ENCODE peak calls at places on chromosome 13, in seven cellular contexts. I is endothelial cell of umbilical vein, Z is cardiac muscle cell, J is Peyer's patch, N is heart left ventricle, G is esophagus squamous epithelium, Q is PC-9. E is an unnamed sample.

GRCh38 chr13:103188688-103189326 is 122.6 kb upstream of the SLC10A2 start:
- DNase-seq in I (peak; percentile 5), Z (peak; percentile 48), J (no peak), N (no peak), G (no peak), Q (no peak), E (no peak)

GRCh38 chr13:23796546-23796945 is 92.7 kb downstream of the MIPEP start:
- DNase-seq in I (no peak), Z (no peak), J (no peak), N (no peak), G (no peak), Q (no peak), E (no peak)

GRCh38 chr13:106680796-106681482 is 113.0 kb upstream of the ARGLU1 start:
- DNase-seq in I (peak; percentile 81), Z (no peak), J (no peak), N (peak; percentile 32), G (no peak), Q (no peak), E (no peak)

GRCh38 chr13:52353116-52353718 is 52.8 kb downstream of the THSD1 start:
- DNase-seq in I (no peak), Z (no peak), J (no peak), N (no peak), G (no peak), Q (no peak), E (no peak)

GRCh38 chr13:111239754-111240670 is 80.4 kb upstream of the TEX29 start:
- DNase-seq in I (no peak), Z (no peak), J (no peak), N (no peak), G (no peak), Q (no peak), E (no peak)

GRCh38 chr13:51998723-51999471 is 12.4 kb downstream of the ATP7B start:
- DNase-seq in I (no peak), Z (peak; percentile 37), J (no peak), N (no peak), G (no peak), Q (no peak), E (no peak)

GRCh38 chr13:30388401-30389283 is 33.7 kb upstream of the UBE2L5 start:
- DNase-seq in I (peak; percentile 23), Z (no peak), J (no peak), N (no peak), G (peak; percentile 5), Q (no peak), E (no peak)

GRCh38 chr13:29819157-29819556 is 31.3 kb downstream of the UBL3 start:
- DNase-seq in I (no peak), Z (no peak), J (no peak), N (no peak), G (no peak), Q (no peak), E (no peak)

GRCh38 chr13:46197299-46197975 is 14.3 kb upstream of the LRRC63 start:
- DNase-seq in I (no peak), Z (no peak), J (no peak), N (no peak), G (no peak), Q (no peak), E (no peak)

GRCh38 chr13:42819712-42820111 is 38.3 kb downstream of the FAM216B start:
- DNase-seq in I (no peak), Z (no peak), J (no peak), N (no peak), G (no peak), Q (no peak), E (no peak)

GRCh38 chr13:77767413-77767812 is 69.9 kb downstream of the SLAIN1 start:
- DNase-seq in I (no peak), Z (no peak), J (no peak), N (no peak), G (no peak), Q (no peak), E (no peak)

GRCh38 chr13:99367106-99367616 is 60.0 kb upstream of the GPR183 start:
- DNase-seq in I (no peak), Z (peak; percentile 72), J (no peak), N (peak; percentile 34), G (no peak), Q (no peak), E (no peak)

GRCh38 chr13:86085890-86086289 is 286.7 kb upstream of the SLITRK6 start:
- DNase-seq in I (no peak), Z (no peak), J (no peak), N (no peak), G (no peak), Q (no peak), E (no peak)

GRCh38 chr13:65387743-65388347 is 1842.3 kb downstream of the PCDH9 start:
- DNase-seq in I (no peak), Z (no peak), J (no peak), N (no peak), G (no peak), Q (no peak), E (no peak)

GRCh38 chr13:75636339-75637095 is 387 bp downstream of the LMO7 start:
- DNase-seq in I (peak; percentile 37), Z (peak; percentile 10), J (peak; percentile 55), N (no peak), G (no peak), Q (peak; percentile 47), E (peak; percentile 33)

GRCh38 chr13:88434953-88435352 is 763.8 kb downstream of the SLITRK5 start:
- DNase-seq in I (no peak), Z (no peak), J (no peak), N (no peak), G (no peak), Q (no peak), E (no peak)

GRCh38 chr13:92460479-92460878 is 766.1 kb upstream of the GPC6 start:
- DNase-seq in I (no peak), Z (no peak), J (no peak), N (no peak), G (no peak), Q (no peak), E (no peak)

GRCh38 chr13:78636493-78636892 is 22.5 kb downstream of the OBI1 start:
- DNase-seq in I (no peak), Z (no peak), J (no peak), N (no peak), G (no peak), Q (no peak), E (no peak)

GRCh38 chr13:61833228-61833627 is 417.6 kb upstream of the PCDH20 start:
- DNase-seq in I (no peak), Z (no peak), J (no peak), N (no peak), G (no peak), Q (no peak), E (no peak)

GRCh38 chr13:23378009-23378632 is 55.4 kb downstream of the SACS start:
- DNase-seq in I (peak; percentile 93), Z (no peak), J (no peak), N (peak; percentile 34), G (no peak), Q (no peak), E (no peak)

GRCh38 chr13:24220086-24220703 is 59.7 kb downstream of the SPATA13 start:
- DNase-seq in I (peak; percentile 77), Z (peak; percentile 86), J (no peak), N (peak; percentile 59), G (no peak), Q (peak; percentile 40), E (peak; percentile 26)

GRCh38 chr13:73440296-73440895 is 381.6 kb downstream of the KLF5 start:
- DNase-seq in I (no peak), Z (no peak), J (no peak), N (no peak), G (no peak), Q (no peak), E (no peak)
- H3K9me3 ChIP-seq in I (no peaks in the 10 kb centered on the region), Z (peaks cover 6% of the 10 kb centered on the region), J (no peaks in the 10 kb centered on the region), N (peaks cover 64% of the 10 kb centered on the region), G (peaks cover 68% of the 10 kb centered on the region), Q (peaks cover 35% of the 10 kb centered on the region), E (peaks cover 10% of the 10 kb centered on the region)

DNA sequence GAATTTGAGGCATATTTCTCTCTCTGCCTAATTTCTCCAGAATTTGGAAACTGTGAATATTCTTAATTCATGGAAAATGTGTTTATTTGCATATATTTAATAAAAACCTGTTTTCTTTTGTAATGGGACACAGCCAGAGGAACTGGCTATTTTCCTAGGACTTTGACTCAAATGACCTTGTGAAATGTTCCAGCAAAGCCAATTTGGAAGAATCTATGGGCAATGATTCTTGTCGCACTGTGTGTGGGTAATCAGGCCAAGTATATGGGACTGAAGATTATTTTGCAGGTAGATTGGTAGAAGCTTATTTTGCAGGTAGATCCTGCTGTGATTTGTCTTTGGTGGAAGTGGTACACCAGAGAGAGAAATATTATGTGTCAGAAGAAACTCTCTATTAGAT is 38.8 kb downstream of the SUCLA2 start:
- DNase-seq in I (no peak), Z (no peak), J (no peak), N (no peak), G (no peak), Q (no peak), E (no peak)
- H3K9me3 ChIP-seq in I (peaks cover 4% of the 10 kb centered on the region), Z (peaks cover 9% of the 10 kb centered on the region), J (no peaks in the 10 kb centered on the region), N (peaks cover 14% of the 10 kb centered on the region), G (peaks cover 25% of the 10 kb centered on the region), Q (peaks cover 10% of the 10 kb centered on the region), E (peaks cover 11% of the 10 kb centered on the region)

DNA sequence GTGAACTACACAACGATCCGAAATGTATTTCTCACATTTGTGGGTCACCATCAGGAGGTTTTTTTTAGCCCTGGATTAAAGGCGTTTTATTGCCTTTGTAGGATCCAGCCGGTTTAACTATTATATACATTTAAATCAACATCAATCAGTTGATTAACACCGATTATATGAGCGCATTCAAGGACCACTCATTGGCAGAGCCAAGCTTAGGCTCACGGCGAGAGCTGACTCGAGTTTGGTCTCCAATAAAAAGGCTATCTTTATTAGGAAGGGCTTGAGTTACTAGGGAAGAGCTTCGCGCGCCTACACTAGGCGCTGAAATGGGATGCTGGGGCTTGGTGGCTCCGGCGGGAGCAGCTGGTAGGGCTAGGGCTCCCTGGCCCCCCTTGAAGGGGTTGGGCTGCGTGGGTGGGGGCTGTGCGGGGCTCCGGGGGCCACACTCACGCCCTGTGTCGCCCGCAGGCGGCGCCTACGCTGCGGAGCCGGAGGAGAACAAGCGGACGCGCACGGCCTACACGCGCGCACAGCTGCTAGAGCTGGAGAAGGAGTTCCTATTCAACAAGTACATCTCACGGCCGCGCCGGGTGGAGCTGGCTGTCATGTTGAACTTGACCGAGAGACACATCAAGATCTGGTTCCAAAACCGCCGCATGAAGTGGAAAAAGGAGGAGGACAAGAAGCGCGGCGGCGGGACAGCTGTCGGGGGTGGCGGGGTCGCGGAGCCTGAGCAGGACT is 4.2 kb downstream of the PDX1 start:
- DNase-seq in I (no peak), Z (no peak), J (peak; percentile 52), N (no peak), G (no peak), Q (no peak), E (no peak)
- H3K9me3 ChIP-seq in I (no peaks in the 10 kb centered on the region), Z (no peaks in the 10 kb centered on the region), J (no peaks in the 10 kb centered on the region), N (no peaks in the 10 kb centered on the region), G (no peaks in the 10 kb centered on the region), Q (no peaks in the 10 kb centered on the region), E (no peaks in the 10 kb centered on the region)

DNA sequence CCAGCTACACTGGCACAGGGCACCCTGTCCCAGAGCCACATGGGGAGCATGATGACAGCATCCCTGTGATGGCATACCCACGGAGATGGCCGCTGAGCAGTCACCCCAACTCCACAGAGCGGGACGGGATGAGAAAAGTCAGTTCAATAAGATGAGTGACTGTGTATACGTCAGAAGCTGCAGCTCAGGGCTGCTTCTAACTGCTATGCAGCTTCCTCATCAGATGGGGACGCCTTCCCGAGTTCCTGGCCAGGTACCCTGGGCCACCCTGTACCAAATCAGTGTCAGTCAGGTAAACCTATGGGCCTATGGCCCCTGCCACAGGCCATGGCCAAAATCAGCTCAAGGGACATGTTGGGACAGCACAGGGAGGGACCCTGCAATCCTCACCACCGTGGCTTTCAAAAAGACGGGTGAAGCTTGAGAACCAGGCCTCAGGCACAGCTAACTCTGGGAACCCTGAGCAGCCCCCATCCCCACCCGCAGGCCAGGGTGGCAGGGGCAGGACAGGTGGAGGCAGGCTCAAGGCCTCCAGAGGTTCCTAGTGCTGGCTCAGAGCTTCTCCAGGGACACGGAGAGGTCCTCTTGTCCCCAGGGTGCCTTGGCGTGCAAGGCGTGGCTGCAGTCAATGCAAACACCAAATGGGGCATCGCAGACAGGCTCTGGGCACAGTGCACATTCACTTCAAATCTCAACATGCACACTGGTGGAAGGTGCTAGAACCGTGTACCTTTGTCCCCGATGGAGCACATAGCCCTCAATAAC is 122.4 kb downstream of the TUBA3C start:
- DNase-seq in I (no peak), Z (no peak), J (no peak), N (no peak), G (no peak), Q (no peak), E (no peak)
- H3K9me3 ChIP-seq in I (peaks cover 17% of the 10 kb centered on the region), Z (no peaks in the 10 kb centered on the region), J (no peaks in the 10 kb centered on the region), N (peaks cover 8% of the 10 kb centered on the region), G (peaks cover 72% of the 10 kb centered on the region), Q (no peaks in the 10 kb centered on the region), E (no peaks in the 10 kb centered on the region)

E was measured in T-helper 17 cell.